ENCODE peak calls at places on chromosomes 5 and 9, in four cellular contexts. One of them, this sample, is unnamed.

GRCh38 chr9:123373447-123373923 is 17.5 kb downstream of the CRB2 start:
- DNase-seq in lower leg skin: no peak
- DNase-seq in left lung: no peak
- DNase-seq in glutamatergic neuron: no peak
- DNase-seq in this sample: no peak

GRCh38 chr5:7877851-7878250 is 8.9 kb downstream of the MTRR start:
- DNase-seq in lower leg skin: no peak
- DNase-seq in glutamatergic neuron: no peak
- DNase-seq in left lung: no peak
- DNase-seq in this sample: no peak

GRCh38 chr9:113998529-113999255 is 79.4 kb downstream of the AMBP start:
- DNase-seq in lower leg skin: peak; percentile 10
- DNase-seq in left lung: peak; percentile 29
- DNase-seq in glutamatergic neuron: peak; percentile 27
- DNase-seq in this sample: peak; percentile 1

GRCh38 chr5:82560546-82560945 is 282.4 kb upstream of the RPS23 start:
- DNase-seq in left lung: no peak
- DNase-seq in glutamatergic neuron: no peak
- DNase-seq in lower leg skin: no peak
- DNase-seq in this sample: no peak

GRCh38 chr5:108341866-108342265 is 40.0 kb downstream of the FBXL17 start:
- DNase-seq in glutamatergic neuron: no peak
- DNase-seq in left lung: no peak
- DNase-seq in lower leg skin: no peak
- DNase-seq in this sample: no peak

GRCh38 chr9:119283118-119283794 is 86.0 kb downstream of the BRINP1 start:
- DNase-seq in left lung: no peak
- DNase-seq in lower leg skin: peak; percentile 38
- DNase-seq in glutamatergic neuron: no peak
- DNase-seq in this sample: no peak

GRCh38 chr5:122471031-122471751 is 159.2 kb downstream of the SNCAIP start:
- DNase-seq in left lung: no peak
- DNase-seq in lower leg skin: no peak
- DNase-seq in glutamatergic neuron: no peak
- DNase-seq in this sample: no peak

GRCh38 chr5:35920890-35921289 is 17.5 kb downstream of the CAPSL start:
- DNase-seq in left lung: no peak
- DNase-seq in lower leg skin: no peak
- DNase-seq in glutamatergic neuron: no peak
- DNase-seq in this sample: no peak

GRCh38 chr5:125251703-125252102 is 505.3 kb upstream of the ZNF608 start:
- DNase-seq in glutamatergic neuron: no peak
- DNase-seq in lower leg skin: no peak
- DNase-seq in left lung: no peak
- DNase-seq in this sample: no peak

GRCh38 chr9:114092336-114092735 is 6.8 kb downstream of the KIF12 start:
- DNase-seq in glutamatergic neuron: no peak
- DNase-seq in lower leg skin: no peak
- DNase-seq in left lung: no peak
- DNase-seq in this sample: no peak

GRCh38 chr5:127080001-127080478 is 6.7 kb upstream of the C5orf63 start:
- DNase-seq in lower leg skin: no peak
- DNase-seq in glutamatergic neuron: peak; percentile 31
- DNase-seq in left lung: no peak
- DNase-seq in this sample: no peak

GRCh38 chr9:122190597-122191381 is 31.1 kb downstream of the MORN5 start:
- DNase-seq in lower leg skin: no peak
- DNase-seq in left lung: peak; percentile 63
- DNase-seq in glutamatergic neuron: no peak
- DNase-seq in this sample: no peak

GRCh38 chr9:133728856-133729645 is 9.1 kb downstream of the SARDH start:
- DNase-seq in lower leg skin: no peak
- DNase-seq in left lung: no peak
- DNase-seq in glutamatergic neuron: no peak
- DNase-seq in this sample: no peak

GRCh38 chr5:32848681-32849080 is 137.6 kb downstream of the NPR3 start:
- DNase-seq in lower leg skin: no peak
- DNase-seq in left lung: no peak
- DNase-seq in glutamatergic neuron: no peak
- DNase-seq in this sample: no peak

GRCh38 chr5:96017951-96018350 is 56.3 kb upstream of the ELL2 start:
- DNase-seq in glutamatergic neuron: no peak
- DNase-seq in left lung: no peak
- DNase-seq in lower leg skin: no peak
- DNase-seq in this sample: no peak

GRCh38 chr9:135515083-135515511 is 6.1 kb upstream of the LCN1 start:
- DNase-seq in left lung: no peak
- DNase-seq in lower leg skin: no peak
- DNase-seq in glutamatergic neuron: no peak
- DNase-seq in this sample: no peak

GRCh38 chr9:2132484-2133082 is 117.4 kb downstream of the SMARCA2 start:
- DNase-seq in left lung: no peak
- DNase-seq in glutamatergic neuron: no peak
- DNase-seq in lower leg skin: no peak
- DNase-seq in this sample: no peak

GRCh38 chr9:130995399-130995941 is 13.5 kb upstream of the LAMC3 start:
- DNase-seq in glutamatergic neuron: no peak
- DNase-seq in lower leg skin: no peak
- DNase-seq in left lung: peak; percentile 61
- DNase-seq in this sample: no peak

GRCh38 chr9:97559111-97559514 is 57.6 kb downstream of the TMOD1 start:
- DNase-seq in left lung: no peak
- DNase-seq in glutamatergic neuron: no peak
- DNase-seq in lower leg skin: no peak
- DNase-seq in this sample: no peak

GRCh38 chr9:104682642-104683041 is 11.7 kb upstream of the OR13D1 start:
- DNase-seq in glutamatergic neuron: no peak
- DNase-seq in left lung: no peak
- DNase-seq in lower leg skin: no peak
- DNase-seq in this sample: no peak

GRCh38 chr9:129280236-129281231 is 102.5 kb upstream of the IER5L start:
- DNase-seq in lower leg skin: no peak
- DNase-seq in glutamatergic neuron: peak; percentile 81
- DNase-seq in left lung: peak; percentile 25
- DNase-seq in this sample: peak; percentile 11

GRCh38 chr5:150263801-150264621 is 25.6 kb downstream of the CAMK2A start:
- DNase-seq in left lung: no peak
- DNase-seq in lower leg skin: peak; percentile 54
- DNase-seq in glutamatergic neuron: peak; percentile 55
- DNase-seq in this sample: no peak

GRCh38 chr9:38022203-38022602 is 46.8 kb downstream of the SHB start:
- DNase-seq in lower leg skin: no peak
- DNase-seq in left lung: no peak
- DNase-seq in glutamatergic neuron: no peak
- DNase-seq in this sample: no peak

GRCh38 chr5:173592050-173592669 is 24.3 kb downstream of the BOD1 start:
- DNase-seq in glutamatergic neuron: no peak
- DNase-seq in left lung: no peak
- DNase-seq in lower leg skin: no peak
- DNase-seq in this sample: no peak

GRCh38 chr5:65970481-65971367 is 44.3 kb downstream of the ERBIN start:
- DNase-seq in left lung: no peak
- DNase-seq in glutamatergic neuron: no peak
- DNase-seq in lower leg skin: no peak
- DNase-seq in this sample: no peak

GRCh38 chr5:124659798-124660197 is 86.6 kb downstream of the ZNF608 start:
- DNase-seq in glutamatergic neuron: no peak
- DNase-seq in lower leg skin: no peak
- DNase-seq in left lung: no peak
- DNase-seq in this sample: no peak

GRCh38 chr5:35476046-35476445 is 141.6 kb upstream of the SPEF2 start:
- DNase-seq in lower leg skin: no peak
- DNase-seq in left lung: no peak
- DNase-seq in glutamatergic neuron: no peak
- DNase-seq in this sample: no peak

GRCh38 chr9:2967779-2968178 is 123.9 kb upstream of the PUM3 start:
- DNase-seq in left lung: no peak
- DNase-seq in glutamatergic neuron: no peak
- DNase-seq in lower leg skin: no peak
- DNase-seq in this sample: no peak

GRCh38 chr5:170572453-170572852 is 68.6 kb downstream of the KCNIP1 start:
- DNase-seq in lower leg skin: no peak
- DNase-seq in left lung: no peak
- DNase-seq in glutamatergic neuron: no peak
- DNase-seq in this sample: no peak

GRCh38 chr9:78122631-78123030 is 91.0 kb upstream of the GNAQ start:
- DNase-seq in lower leg skin: no peak
- DNase-seq in glutamatergic neuron: no peak
- DNase-seq in left lung: no peak
- DNase-seq in this sample: no peak

GRCh38 chr5:163408311-163408923 is 29.0 kb upstream of the CCNG1 start:
- DNase-seq in lower leg skin: peak; percentile 40
- DNase-seq in glutamatergic neuron: peak; percentile 70
- DNase-seq in left lung: peak; percentile 45
- DNase-seq in this sample: no peak

GRCh38 chr5:73312146-73312871 is 136.3 kb downstream of the FOXD1 start:
- DNase-seq in lower leg skin: no peak
- DNase-seq in glutamatergic neuron: no peak
- DNase-seq in left lung: peak; percentile 50
- DNase-seq in this sample: no peak
- TF ChIP-seq CTCF in lower leg skin: no peak
- TF ChIP-seq CTCF in glutamatergic neuron: no peak
- TF ChIP-seq CTCF in left lung: no peak
- TF ChIP-seq CTCF in this sample: no peak

DNA sequence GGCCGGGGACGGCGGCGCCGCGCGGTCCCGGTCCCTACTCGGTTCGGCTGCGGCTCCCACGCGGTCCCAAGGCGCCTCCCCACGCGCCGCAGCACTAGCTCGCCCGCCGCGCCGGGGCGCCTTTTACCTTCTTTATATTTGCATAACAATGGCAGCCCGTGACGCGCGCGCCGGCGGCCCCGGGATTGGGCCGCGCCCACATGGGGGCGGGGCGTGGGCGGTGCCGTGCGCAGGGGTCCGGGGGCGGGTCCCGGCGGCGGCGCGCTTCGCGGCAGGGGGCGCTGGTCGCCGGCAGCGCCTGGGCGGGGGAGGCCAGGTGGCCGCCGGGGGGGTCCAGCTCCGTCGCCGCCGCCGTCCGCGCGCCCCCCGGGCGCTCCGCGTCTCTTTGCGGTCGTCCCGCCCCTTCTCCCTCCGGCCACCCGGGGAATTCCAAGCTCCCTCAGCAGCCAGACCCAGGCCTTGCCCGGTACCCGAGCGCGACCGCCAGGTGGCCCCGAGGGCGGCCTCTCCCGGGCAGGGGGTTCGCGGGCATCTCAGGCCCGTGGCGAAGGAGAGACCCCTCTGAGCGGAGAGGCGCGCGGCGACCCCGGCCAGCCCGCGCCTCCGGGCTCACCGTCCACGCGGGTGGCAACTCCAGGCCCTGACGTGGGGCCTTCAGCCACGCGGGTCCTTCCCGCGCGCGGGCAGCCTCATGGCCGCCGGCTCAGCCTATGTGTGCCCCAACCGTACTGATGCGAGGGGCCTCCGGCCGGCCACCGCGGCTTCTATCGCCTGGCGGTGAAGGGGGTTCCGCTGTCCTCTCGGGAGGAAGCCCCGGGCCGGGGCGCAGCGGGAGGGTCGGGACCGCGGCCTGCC is at the start of gene NRARP:
- DNase-seq in lower leg skin: peak; percentile 83
- DNase-seq in glutamatergic neuron: peak; percentile 89
- DNase-seq in left lung: peak; percentile 89
- DNase-seq in this sample: peak; percentile 95
- TF ChIP-seq CTCF in lower leg skin: no peak
- TF ChIP-seq CTCF in glutamatergic neuron: peak; percentile 82
- TF ChIP-seq CTCF in left lung: peak; percentile 71
- TF ChIP-seq CTCF in this sample: no peak

GRCh38 chr5:1203968-1204692 is 2.7 kb downstream of the SLC6A19 start:
- DNase-seq in glutamatergic neuron: peak; percentile 13
- DNase-seq in left lung: no peak
- DNase-seq in lower leg skin: no peak
- DNase-seq in this sample: no peak

GRCh38 chr5:1202798-1203185 is 1.4 kb downstream of the SLC6A19 start:
- DNase-seq in glutamatergic neuron: peak; percentile 8
- DNase-seq in lower leg skin: no peak
- DNase-seq in left lung: peak; percentile 27
- DNase-seq in this sample: no peak

GRCh38 chr5:1203311-1203967 is 2.0 kb downstream of the SLC6A19 start:
- DNase-seq in left lung: peak; percentile 22
- DNase-seq in glutamatergic neuron: peak; percentile 4
- DNase-seq in lower leg skin: no peak
- DNase-seq in this sample: no peak

GRCh38 chr5:1205255-1206180 is 4.1 kb downstream of the SLC6A19 start:
- DNase-seq in lower leg skin: no peak
- DNase-seq in glutamatergic neuron: peak; percentile 14
- DNase-seq in left lung: no peak
- DNase-seq in this sample: no peak

GRCh38 chr5:1204693-1205242 is 3.4 kb downstream of the SLC6A19 start:
- DNase-seq in left lung: no peak
- DNase-seq in glutamatergic neuron: peak; percentile 59
- DNase-seq in lower leg skin: no peak
- DNase-seq in this sample: no peak
- TF ChIP-seq CTCF in left lung: no peak
- TF ChIP-seq CTCF in glutamatergic neuron: peak; percentile 18
- TF ChIP-seq CTCF in lower leg skin: no peak
- TF ChIP-seq CTCF in this sample: no peak

GRCh38 chr5:140242099-140242498 is 60.8 kb downstream of the PFDN1 start:
- DNase-seq in lower leg skin: no peak
- DNase-seq in glutamatergic neuron: peak; percentile 49
- DNase-seq in left lung: no peak
- DNase-seq in this sample: no peak
- TF ChIP-seq CTCF in lower leg skin: no peak
- TF ChIP-seq CTCF in glutamatergic neuron: no peak
- TF ChIP-seq CTCF in left lung: no peak
- TF ChIP-seq CTCF in this sample: no peak

DNA sequence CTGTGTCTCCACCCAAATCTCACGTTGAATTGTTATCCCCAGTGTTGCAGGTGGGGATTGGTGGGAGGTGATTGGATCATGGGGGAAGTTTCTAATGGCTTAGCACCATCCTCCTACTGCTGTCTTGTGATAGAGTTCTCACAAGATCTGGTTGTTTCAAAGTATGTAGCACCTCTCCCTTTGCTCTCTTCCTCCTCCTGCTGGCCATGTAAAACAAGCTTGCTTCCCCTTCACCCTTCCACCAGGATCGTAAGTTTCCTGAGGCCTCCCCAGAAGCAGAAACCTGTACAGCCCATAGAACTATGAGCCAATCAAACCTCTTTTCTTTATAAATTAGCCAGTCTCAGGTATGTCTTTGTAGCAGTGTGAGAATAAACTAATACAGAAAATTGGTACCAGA is 214.7 kb upstream of the C9orf72 start:
- DNase-seq in lower leg skin: no peak
- DNase-seq in glutamatergic neuron: no peak
- DNase-seq in left lung: no peak
- DNase-seq in this sample: no peak
- TF ChIP-seq CTCF in lower leg skin: no peak
- TF ChIP-seq CTCF in glutamatergic neuron: no peak
- TF ChIP-seq CTCF in left lung: no peak
- TF ChIP-seq CTCF in this sample: no peak

DNA sequence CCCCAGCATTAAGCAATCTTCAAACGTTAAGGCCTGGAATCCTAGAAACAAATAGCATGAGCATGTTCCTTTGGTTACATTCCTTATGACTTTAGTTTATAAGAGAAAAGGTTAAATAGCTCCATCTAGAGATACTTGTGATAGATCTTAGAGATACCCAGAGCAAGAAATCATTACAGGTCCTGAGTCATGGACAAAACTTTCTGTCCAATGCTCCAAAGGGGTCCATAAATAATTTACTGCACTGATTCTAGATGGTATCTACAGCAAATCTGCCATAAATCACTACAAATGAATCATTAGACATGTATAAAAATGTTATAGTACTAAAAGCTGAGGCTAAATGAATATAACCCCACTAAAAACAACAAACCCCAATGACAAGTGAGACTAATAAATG is 139.6 kb downstream of the HTR1A start:
- DNase-seq in glutamatergic neuron: no peak
- DNase-seq in left lung: no peak
- DNase-seq in lower leg skin: no peak
- DNase-seq in this sample: no peak
- TF ChIP-seq CTCF in glutamatergic neuron: no peak
- TF ChIP-seq CTCF in left lung: no peak
- TF ChIP-seq CTCF in lower leg skin: no peak
- TF ChIP-seq CTCF in this sample: no peak